ENCODE peak calls at places on chromosomes 2 and 18, in five cellular contexts. J is cardiac fibroblast, G is coronary artery, E is natural killer cell, H is brain microvascular endothelial cell. K is an unnamed sample.

GRCh38 chr2:60353406-60353800 is 200.1 kb downstream of the BCL11A start:
- DNase-seq in E (no peak), H (no peak), J (no peak), G (no peak), K (no peak)

GRCh38 chr2:230619471-230619870 is 93.2 kb upstream of the CAB39 start:
- DNase-seq in H (no peak), E (no peak), G (no peak), J (no peak), K (no peak)

GRCh38 chr2:18752667-18753422 is 163.5 kb upstream of the NT5C1B start:
- DNase-seq in G (no peak), H (no peak), J (peak; percentile 41), E (no peak), K (no peak)

GRCh38 chr2:20652673-20653575 is 2.0 kb upstream of the HS1BP3 start:
- DNase-seq in G (no peak), J (no peak), E (no peak), H (no peak), K (no peak)

GRCh38 chr2:13091463-13091862 is 374.7 kb downstream of the TRIB2 start:
- DNase-seq in G (no peak), E (no peak), H (peak; percentile 15), J (no peak), K (no peak)

GRCh38 chr2:207133493-207133861 is 32.3 kb downstream of the KLF7 start:
- DNase-seq in E (no peak), J (no peak), G (no peak), H (no peak), K (no peak)

GRCh38 chr2:71299507-71299906 is 32.1 kb upstream of the ZNF638 start:
- DNase-seq in J (peak; percentile 59), H (no peak), E (no peak), G (no peak), K (no peak)

GRCh38 chr2:223052710-223053261 is 796 bp downstream of the KCNE4 start:
- DNase-seq in G (peak; percentile 75), E (no peak), J (no peak), H (no peak), K (no peak)

GRCh38 chr2:99640568-99641215 is 150.9 kb upstream of the REV1 start:
- DNase-seq in J (no peak), G (no peak), H (no peak), E (no peak), K (no peak)

GRCh38 chr2:219207884-219208740 is 1.5 kb downstream of the ZFAND2B start:
- DNase-seq in G (no peak), E (no peak), H (peak; percentile 8), J (peak; percentile 73), K (no peak)

GRCh38 chr2:190978389-190979053 is 35.5 kb downstream of the STAT1 start:
- DNase-seq in G (no peak), E (no peak), J (peak; percentile 44), H (peak; percentile 84), K (no peak)

GRCh38 chr2:8595428-8595805 is 86.4 kb upstream of the ID2 start:
- DNase-seq in G (no peak), E (no peak), H (no peak), J (no peak), K (no peak)

GRCh38 chr2:24834733-24835395 is 41.6 kb downstream of the CENPO start:
- DNase-seq in H (no peak), E (no peak), J (no peak), G (no peak), K (no peak)

GRCh38 chr2:16263241-16263890 is 323.0 kb downstream of the MYCN start:
- DNase-seq in G (no peak), J (no peak), E (no peak), H (no peak), K (no peak)

GRCh38 chr2:218782529-218782845 is 540 bp downstream of the CYP27A1 start:
- DNase-seq in E (no peak), H (no peak), G (no peak), J (no peak), K (no peak)

GRCh38 chr2:52658598-52658997 is 1109.0 kb upstream of the CHAC2 start:
- DNase-seq in G (no peak), J (peak; percentile 87), E (no peak), H (peak; percentile 97), K (no peak)

GRCh38 chr2:38484957-38485356 is 107.9 kb upstream of the ATL2 start:
- DNase-seq in J (no peak), E (no peak), H (no peak), G (no peak), K (no peak)

GRCh38 chr2:62446491-62446890 is 59.5 kb downstream of the TMEM17 start:
- DNase-seq in H (no peak), J (no peak), E (no peak), G (no peak), K (no peak)

GRCh38 chr2:74945783-74946165 is 12.7 kb upstream of the POLE4 start:
- DNase-seq in E (no peak), G (no peak), H (no peak), J (peak; percentile 91), K (no peak)

GRCh38 chr2:59176737-59177136 is 935.6 kb upstream of the FANCL start:
- DNase-seq in H (no peak), J (no peak), E (no peak), G (no peak), K (no peak)

DNA sequence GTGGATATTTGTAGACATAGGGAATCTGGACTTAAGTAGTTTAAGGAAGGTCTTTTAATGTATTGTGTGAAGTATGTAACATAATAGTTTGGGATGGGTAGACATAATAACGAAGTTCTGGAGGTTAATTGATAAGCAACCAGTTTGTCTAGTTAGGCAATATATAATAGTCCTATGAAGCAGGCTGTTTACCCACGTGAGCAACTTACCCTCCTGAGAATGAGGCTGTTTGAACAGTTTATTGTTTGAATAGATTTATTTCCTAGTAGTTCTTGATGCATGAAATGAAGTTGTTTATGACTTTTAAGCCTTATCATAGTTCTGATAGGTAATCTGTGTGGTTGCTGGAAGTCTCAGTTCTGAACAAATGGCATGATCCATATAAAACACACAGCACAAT is 361.5 kb downstream of the GALNT13 start:
- DNase-seq in H (no peak), J (no peak), E (no peak), G (no peak), K (no peak)
- TF ChIP-seq CTCF in H (no peak), J (no peak), E (no peak), G (no peak), K (no peak)

DNA sequence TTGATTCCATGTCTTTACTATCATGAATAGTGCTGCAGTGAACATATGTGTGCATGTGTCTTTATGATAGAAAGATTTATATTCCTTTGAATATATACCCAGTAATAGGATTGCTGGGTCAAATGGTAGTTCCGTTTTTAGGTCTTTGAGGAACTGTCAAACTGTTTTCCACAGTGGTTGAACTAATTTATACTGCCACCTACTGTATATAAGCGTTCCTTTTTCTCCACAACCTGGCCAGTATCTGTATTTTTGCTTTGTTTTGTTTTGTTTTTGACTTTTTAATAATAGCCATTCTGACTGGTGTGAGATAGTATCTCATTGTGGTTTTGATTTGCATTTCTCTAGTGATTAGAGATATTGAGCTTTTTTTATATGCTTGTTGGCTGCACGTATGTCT is 641.6 kb downstream of the SUCLG1 start:
- DNase-seq in E (no peak), G (no peak), J (peak; percentile 8), H (no peak), K (peak; percentile 1)
- TF ChIP-seq CTCF in E (no peak), G (no peak), J (no peak), H (no peak), K (peak; percentile 45)

GRCh38 chr18:64331419-64331818 is 182.5 kb upstream of the LINC00305 start:
- DNase-seq in H (no peak), G (no peak), E (no peak), J (no peak), K (no peak)

GRCh38 chr18:64330976-64331375 is 182.1 kb upstream of the LINC00305 start:
- DNase-seq in J (no peak), H (no peak), E (no peak), G (no peak), K (no peak)

GRCh38 chr18:64332851-64333250 is 184.0 kb upstream of the LINC00305 start:
- DNase-seq in J (no peak), H (no peak), G (no peak), E (no peak), K (no peak)

GRCh38 chr18:64333584-64333983 is 184.7 kb upstream of the LINC00305 start:
- DNase-seq in J (no peak), E (no peak), G (no peak), H (no peak), K (no peak)

DNA sequence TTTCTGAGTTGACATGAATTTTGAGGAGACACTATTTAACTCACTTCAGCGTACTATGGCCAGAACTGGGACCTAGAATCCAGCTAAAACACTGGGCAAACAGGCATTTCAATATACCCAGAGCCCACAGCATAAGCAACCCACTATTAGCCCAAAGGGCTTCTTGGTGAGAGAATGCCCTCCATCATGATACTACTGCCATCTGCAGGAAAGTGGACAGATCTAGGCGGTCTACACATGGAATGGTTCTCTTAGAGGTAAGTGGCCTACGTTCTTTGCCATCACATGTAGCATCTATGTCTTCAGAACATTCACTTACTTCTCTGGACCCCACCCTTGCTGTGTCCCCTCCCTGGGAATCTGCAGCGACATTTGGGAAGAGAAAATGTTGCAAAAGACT is 181.3 kb upstream of the LINC00305 start:
- DNase-seq in G (no peak), E (no peak), J (no peak), H (no peak), K (no peak)
- TF ChIP-seq CTCF in G (no peak), E (no peak), J (no peak), H (no peak), K (no peak)

GRCh38 chr18:24875761-24876160 is 415.3 kb downstream of the HRH4 start:
- DNase-seq in H (no peak), J (no peak), E (no peak), G (no peak), K (no peak)

GRCh38 chr18:24876266-24876665 is 415.8 kb downstream of the HRH4 start:
- DNase-seq in H (no peak), G (no peak), E (no peak), J (no peak), K (no peak)

GRCh38 chr18:24875286-24875685 is 414.8 kb downstream of the HRH4 start:
- DNase-seq in G (no peak), J (no peak), H (no peak), E (no peak), K (no peak)

GRCh38 chr18:24878289-24878688 is 417.9 kb downstream of the HRH4 start:
- DNase-seq in J (peak; percentile 74), E (no peak), H (peak; percentile 51), G (no peak), K (peak; percentile 22)
- TF ChIP-seq CTCF in J (peak; percentile 27), E (no peak), H (peak; percentile 44), G (no peak), K (peak; percentile 58)